ENCODE peak calls at places on chromosomes 13 and 19, in four cellular contexts. N, V, O and F are unnamed samples.

GRCh38 chr19:58021541-58022282 is 12.1 kb upstream of the ZSCAN1 start:
- DNase-seq in N (peak), V (peak), O (no peak), F (no peak)

GRCh38 chr13:98384739-98385138 is 192.2 kb downstream of the STK24 start:
- DNase-seq in N (no peak), V (no peak), O (no peak), F (no peak)

GRCh38 chr13:110503037-110503901 is 58.3 kb downstream of the RAB20 start:
- DNase-seq in N (peak), V (no peak), O (no peak), F (no peak)

GRCh38 chr13:20436505-20436904 is 89.2 kb downstream of the CRYL1 start:
- DNase-seq in N (no peak), V (no peak), O (no peak), F (no peak)

GRCh38 chr13:75635101-75635620 is 969 bp upstream of the LMO7 start:
- DNase-seq in N (no peak), V (no peak), O (no peak), F (peak)

GRCh38 chr19:15591796-15592195 is 23.2 kb upstream of the CYP4F8 start:
- DNase-seq in N (no peak), V (no peak), O (peak), F (no peak)

GRCh38 chr19:47330466-47330869 is 1.5 kb upstream of the C5AR2 start:
- DNase-seq in N (no peak), V (peak), O (no peak), F (no peak)

GRCh38 chr13:106566682-106567420 is 1.1 kb downstream of the ARGLU1 start:
- DNase-seq in N (peak), V (peak), O (peak), F (peak)

GRCh38 chr13:106802917-106803316 is 235.0 kb upstream of the ARGLU1 start:
- DNase-seq in N (no peak), V (no peak), O (no peak), F (no peak)

GRCh38 chr13:78601124-78601885 is 2.0 kb downstream of the POU4F1 start:
- DNase-seq in N (no peak), V (no peak), O (no peak), F (no peak)

GRCh38 chr19:8545743-8546142 is 31.5 kb downstream of the MYO1F start:
- DNase-seq in N (no peak), V (no peak), O (no peak), F (no peak)

GRCh38 chr13:67754016-67754415 is 523.9 kb upstream of the PCDH9 start:
- DNase-seq in N (no peak), V (no peak), O (no peak), F (no peak)

DNA sequence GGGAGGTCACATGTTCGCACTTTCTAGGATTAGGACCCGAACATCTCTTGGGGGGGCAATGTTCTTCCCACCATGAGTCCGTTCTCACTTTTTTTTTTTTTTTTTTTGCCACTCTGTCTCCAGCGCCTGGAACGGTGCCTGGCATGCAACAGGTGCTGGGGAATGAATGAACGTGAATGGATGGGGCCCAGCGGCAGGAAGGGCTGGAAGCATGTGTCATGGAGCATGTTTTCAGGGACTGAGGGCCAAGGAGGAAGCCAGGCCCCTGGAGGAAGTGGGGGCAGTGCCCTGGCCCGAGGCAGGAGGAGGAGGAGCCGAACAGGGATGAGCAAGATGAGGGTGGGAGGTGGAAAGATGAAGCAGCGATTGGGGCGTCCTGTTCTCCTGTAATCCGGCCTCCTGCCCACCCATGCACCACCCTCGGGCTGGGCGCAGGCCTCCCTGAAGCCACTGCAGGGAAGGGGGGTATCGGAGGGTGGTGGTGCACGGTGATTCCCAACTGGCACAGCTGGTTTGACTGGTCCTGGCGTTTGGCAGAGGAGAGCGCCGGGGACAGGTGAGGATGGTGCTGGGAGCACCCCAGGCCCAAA is 8.8 kb upstream of the SULT2B1 start:
- DNase-seq in N (no peak), V (peak), O (no peak), F (peak)
- H3K4me3 ChIP-seq in N (no peak), V (no peak), O (no peak), F (no peak)

DNA sequence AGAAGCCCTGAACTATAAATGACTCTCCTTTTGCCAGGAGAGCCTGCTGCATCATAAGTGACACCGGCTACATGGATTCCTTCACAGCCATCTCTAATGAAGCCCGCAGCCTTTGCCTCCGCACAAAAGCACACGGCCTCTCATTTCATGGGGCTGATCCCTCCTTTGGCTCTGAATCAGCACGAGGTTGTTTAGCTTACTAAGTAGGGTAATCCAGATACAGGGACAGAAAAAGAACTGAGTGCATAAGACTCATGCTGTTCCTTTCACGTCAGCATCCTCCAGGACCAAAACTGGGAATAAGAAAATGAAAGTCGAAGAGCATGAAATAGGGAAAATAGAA is 136.3 kb downstream of the DCT start:
- DNase-seq in N (no peak), V (no peak), O (no peak), F (peak)
- H3K4me3 ChIP-seq in N (no peak), V (no peak), O (no peak), F (no peak)

DNA sequence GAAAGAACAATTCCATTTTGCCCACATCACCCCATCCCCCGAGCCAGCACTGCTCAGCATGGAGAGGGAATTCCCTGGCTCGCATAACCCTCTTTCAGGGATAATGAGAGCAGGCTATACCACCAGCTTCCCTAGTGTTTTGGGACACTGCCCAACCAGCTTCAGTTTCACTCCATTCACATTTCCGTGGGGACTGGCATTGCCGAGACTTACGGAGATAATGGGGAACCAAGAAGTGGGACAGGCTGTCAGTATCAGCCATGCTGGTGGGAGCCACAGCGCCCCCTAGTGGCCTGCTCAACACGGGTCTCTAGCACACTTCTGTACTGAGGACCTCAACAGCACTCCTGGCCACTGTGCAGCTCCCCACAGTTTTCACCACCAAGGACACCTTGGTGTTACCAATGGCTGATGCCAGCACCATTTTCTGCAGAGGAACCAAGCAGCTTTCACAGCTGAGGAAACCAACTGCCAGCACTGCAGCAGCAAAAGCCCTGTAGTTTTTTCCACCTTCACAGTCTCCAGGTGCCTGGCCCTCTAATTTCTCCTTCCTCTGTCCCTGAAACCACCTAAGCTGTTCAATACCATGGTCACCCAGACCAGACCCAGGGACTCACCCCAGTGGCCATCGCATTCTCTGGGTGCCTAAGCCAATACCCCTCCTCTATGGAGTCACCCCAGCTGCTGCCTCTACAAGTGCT is 23.7 kb downstream of the SLC6A16 start:
- DNase-seq in N (peak), V (peak), O (peak), F (peak)
- H3K4me3 ChIP-seq in N (no peak), V (no peak), O (no peak), F (no peak)

GRCh38 chr13:44313674-44314073 is 60.0 kb upstream of the SERP2 start:
- DNase-seq in N (no peak), V (no peak), O (no peak), F (peak)
- H3K4me3 ChIP-seq in N (no peak), V (no peak), O (no peak), F (no peak)

DNA sequence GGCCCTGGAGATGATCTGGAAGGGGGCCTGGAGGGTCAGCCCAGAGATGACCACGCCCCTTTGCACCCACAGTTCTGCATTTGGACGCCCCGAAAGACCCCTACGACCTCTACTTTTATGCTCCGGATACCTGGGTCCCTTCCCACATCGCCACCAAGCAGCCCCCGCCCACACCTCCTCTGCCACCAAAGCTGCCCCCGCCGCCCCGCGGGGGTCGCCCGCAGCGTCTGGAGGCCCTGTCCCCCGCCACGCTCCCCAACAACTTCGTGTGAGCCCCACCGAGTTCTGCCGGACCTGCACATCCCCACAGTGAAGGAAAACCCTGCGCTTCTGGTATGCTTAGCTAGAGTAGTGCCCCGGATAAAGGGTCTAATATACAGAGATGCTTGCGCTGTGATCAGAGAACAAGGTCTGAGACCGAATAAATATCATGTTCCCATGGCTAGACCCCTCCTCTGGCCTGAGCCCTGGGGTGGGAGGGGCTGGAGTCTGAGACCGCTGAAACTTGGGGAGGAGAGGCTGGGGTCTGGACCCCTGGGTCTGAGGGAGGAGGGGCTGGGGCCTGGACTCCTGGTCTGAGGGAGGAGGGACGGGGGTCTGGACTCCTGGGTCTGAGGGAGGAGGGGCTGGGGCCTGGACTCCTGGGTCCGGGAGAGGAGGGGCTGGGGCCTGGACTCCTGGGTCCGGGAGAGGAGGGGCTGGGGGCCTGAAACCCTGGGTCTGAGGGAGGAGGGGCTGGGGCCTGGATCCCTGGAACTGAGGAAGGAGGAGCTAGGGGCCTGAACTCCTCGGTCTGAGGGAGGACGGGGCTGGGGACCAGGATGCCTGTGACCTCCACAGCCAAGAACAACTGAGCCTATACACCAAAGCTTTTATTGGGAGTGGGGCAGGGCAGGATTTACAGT is 3.6 kb downstream of the GFY start:
- DNase-seq in N (no peak), V (no peak), O (no peak), F (no peak)
- H3K4me3 ChIP-seq in N (no peak), V (no peak), O (no peak), F (no peak)

DNA sequence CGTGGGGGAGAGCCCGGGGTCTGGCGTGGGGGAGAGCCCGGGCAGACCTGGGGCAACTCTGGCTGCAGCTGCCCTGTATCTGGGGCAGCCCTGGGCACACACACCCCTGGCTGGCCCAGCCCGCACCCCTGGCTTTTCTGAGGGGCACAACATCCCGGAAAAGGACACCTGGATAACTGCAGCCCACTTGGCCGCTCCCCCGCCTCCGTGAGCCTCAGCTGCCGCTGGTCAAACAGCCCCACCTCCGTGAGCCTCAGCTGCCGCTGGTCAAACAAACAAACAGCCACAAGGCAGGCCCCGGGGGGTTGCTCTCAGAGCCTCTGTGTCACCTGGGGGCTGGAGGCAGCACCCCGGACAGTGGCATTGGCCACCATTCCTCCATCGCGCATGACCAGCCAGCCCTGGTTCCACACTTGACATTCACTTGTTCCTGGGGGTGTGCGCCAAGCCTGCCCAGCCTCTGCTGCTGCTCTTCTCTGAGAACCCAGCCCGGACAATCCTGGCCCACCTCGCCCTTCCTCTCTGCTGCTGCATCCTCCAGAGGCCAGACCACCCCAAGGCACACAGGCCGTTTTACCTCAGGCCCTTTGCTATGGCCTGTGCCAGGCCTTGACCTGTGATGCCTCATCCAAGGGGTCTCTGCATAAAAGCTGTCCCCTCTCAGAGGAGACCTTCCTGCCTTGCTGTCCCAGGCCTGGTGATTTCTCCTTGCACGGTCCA is 19.9 kb downstream of the CEBPG start:
- DNase-seq in N (no peak), V (no peak), O (no peak), F (no peak)
- H3K4me3 ChIP-seq in N (no peak), V (no peak), O (no peak), F (no peak)

GRCh38 chr19:56174086-56174485 is 1.7 kb upstream of the GALP start:
- DNase-seq in N (no peak), V (no peak), O (no peak), F (no peak)

GRCh38 chr19:56174550-56174949 is 1.3 kb upstream of the GALP start:
- DNase-seq in N (peak), V (no peak), O (no peak), F (no peak)

GRCh38 chr19:56176881-56177280 is 1.1 kb downstream of the GALP start:
- DNase-seq in N (no peak), V (no peak), O (no peak), F (no peak)

DNA sequence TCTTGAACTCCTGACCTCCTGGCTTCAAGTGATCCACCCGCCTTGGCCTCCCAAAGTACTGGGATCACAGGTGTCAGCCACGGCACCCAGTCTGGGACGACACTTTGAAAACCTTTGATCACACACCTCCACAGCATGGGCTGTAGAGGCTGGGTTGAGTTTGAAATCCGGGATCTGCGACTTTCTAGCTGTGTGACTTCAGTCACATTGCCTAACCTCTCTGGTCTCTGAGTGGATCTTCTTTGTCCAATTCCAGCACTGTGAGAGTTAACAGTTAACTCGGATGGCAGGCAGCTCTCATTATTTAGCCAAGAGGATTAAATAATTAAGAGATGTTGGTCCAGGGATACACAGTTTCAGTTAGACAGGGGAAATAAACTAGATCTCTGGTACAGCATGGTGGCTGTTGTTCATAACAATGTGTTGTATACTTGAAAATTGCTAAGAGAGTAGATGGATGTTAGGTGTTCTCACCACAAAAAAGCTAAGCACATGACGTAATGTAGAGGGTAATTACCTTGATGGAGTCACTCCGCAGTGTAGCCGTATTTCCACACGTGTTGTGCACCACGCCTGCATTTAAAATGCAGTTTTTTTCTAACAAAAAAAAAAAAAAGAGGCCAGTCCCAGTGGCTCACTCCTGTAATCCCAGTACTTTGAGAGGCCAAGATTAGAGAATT is 1.9 kb downstream of the GALP start:
- DNase-seq in N (no peak), V (no peak), O (no peak), F (no peak)
- H3K4me3 ChIP-seq in N (no peak), V (no peak), O (no peak), F (no peak)

GRCh38 chr19:51798127-51798526 is 3.2 kb downstream of the FPR3 start:
- DNase-seq in N (no peak), V (no peak), O (no peak), F (no peak)

GRCh38 chr19:51793994-51794393 is 963 bp upstream of the FPR3 start:
- DNase-seq in N (no peak), V (no peak), O (no peak), F (no peak)

GRCh38 chr19:51792932-51793331 is 2.0 kb upstream of the FPR3 start:
- DNase-seq in N (no peak), V (no peak), O (no peak), F (no peak)

GRCh38 chr19:51796195-51796679 is 1.3 kb downstream of the FPR3 start:
- DNase-seq in N (no peak), V (peak), O (no peak), F (no peak)

DNA sequence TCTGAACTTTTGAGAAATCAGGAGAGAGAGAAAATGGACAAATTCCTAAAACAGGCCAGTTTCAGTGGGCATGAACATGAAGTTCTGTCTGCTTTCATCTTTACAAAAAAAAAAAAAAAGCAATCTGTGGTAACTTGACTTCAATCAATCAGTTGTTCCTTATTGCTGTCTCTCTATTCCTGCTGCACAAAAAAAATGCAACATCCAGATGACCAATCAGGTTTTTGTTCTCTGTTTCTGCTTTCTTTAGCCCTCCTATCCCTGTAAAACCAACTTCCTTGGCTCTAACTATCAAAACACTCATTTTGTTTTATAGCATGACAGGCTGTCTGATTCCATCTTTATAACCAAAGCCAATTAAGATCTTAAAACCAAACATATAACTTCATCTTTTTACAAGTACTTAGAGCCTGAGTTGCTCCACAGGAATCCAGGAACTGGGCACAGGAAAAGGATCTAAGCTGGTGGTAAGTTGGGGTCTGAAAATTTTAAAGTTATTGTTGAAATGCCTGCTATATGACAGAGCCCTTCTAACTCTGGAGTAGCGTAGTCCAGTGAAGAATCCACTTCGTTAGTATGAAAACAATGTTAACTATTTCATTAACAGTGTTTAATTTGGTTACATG is at the start of gene FPR3:
- DNase-seq in N (no peak), V (no peak), O (no peak), F (no peak)
- H3K4me3 ChIP-seq in N (peak), V (no peak), O (no peak), F (no peak)

DNA sequence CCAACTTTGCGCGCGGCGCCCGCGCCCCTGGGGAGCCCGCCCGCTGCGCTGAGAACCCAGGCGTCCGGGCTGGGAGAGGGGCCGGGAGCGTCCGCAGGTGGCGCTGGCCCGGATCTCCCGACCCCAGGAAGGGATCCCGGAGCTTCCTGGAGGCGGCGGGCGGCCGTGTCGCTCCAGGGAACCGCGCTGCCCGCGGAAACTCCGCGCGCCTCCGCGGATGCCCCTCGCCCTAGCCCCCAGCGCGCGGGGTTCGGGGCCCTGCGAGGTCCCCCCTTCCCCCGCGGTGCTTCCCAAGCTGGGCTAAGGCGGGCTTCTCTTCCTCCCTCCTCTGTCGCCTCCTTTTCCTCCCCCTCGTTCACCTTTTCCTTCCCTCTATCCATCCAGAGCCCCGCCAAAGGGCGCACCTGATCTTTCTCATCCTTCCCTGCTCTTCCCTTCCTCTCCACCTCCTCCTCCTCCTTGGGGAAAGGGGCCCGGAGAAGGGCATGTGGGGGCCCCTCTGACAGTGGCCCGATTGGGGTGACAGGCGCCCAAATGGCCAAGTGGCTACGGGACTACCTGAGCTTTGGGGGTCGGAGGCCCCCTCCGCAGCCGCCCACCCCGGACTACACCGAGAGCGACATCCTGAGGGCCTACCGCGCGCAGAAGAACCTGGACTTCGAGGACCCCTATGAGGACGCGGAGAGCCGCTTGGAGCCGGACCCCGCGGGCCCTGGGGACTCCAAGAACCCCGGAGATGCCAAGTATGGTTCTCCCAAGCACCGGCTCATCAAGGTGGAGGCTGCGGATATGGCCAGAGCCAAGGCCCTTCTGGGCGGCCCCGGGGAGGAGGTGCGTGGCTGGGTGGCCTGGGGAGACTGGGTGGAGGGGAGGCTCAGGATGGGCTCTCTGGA is 710 bp downstream of the SHD start:
- DNase-seq in N (no peak), V (no peak), O (no peak), F (no peak)
- H3K4me3 ChIP-seq in N (peak), V (no peak), O (no peak), F (no peak)